ENCODE peak calls at places on chromosomes 13 and 19, in five cellular contexts. One of them, this sample, is unnamed.

GRCh38 chr19:46913852-46914430 is 53.1 kb downstream of the ARHGAP35 start:
- DNase-seq in activated CD8-positive, alpha-beta T cell treated with anti-CD3 and anti-CD28 coated beads for 36 hours: no peak
- DNase-seq in left ventricle myocardium inferior: no peak
- DNase-seq in psoas muscle: no peak
- DNase-seq in HFFc6: peak; percentile 71
- DNase-seq in this sample: no peak

GRCh38 chr13:74061939-74062595 is 72.1 kb downstream of the KLF12 start:
- DNase-seq in HFFc6: no peak
- DNase-seq in psoas muscle: no peak
- DNase-seq in activated CD8-positive, alpha-beta T cell treated with anti-CD3 and anti-CD28 coated beads for 36 hours: peak; percentile 43
- DNase-seq in left ventricle myocardium inferior: no peak
- DNase-seq in this sample: no peak

GRCh38 chr13:22482496-22483000 is 698.2 kb upstream of the SGCG start:
- DNase-seq in left ventricle myocardium inferior: no peak
- DNase-seq in psoas muscle: no peak
- DNase-seq in activated CD8-positive, alpha-beta T cell treated with anti-CD3 and anti-CD28 coated beads for 36 hours: no peak
- DNase-seq in HFFc6: no peak
- DNase-seq in this sample: no peak

GRCh38 chr13:73956101-73956500 is 178.1 kb downstream of the KLF12 start:
- DNase-seq in psoas muscle: no peak
- DNase-seq in activated CD8-positive, alpha-beta T cell treated with anti-CD3 and anti-CD28 coated beads for 36 hours: no peak
- DNase-seq in left ventricle myocardium inferior: no peak
- DNase-seq in HFFc6: no peak
- DNase-seq in this sample: no peak

GRCh38 chr19:10155834-10156233 is 36.1 kb upstream of the EIF3G start:
- DNase-seq in activated CD8-positive, alpha-beta T cell treated with anti-CD3 and anti-CD28 coated beads for 36 hours: no peak
- DNase-seq in psoas muscle: no peak
- DNase-seq in left ventricle myocardium inferior: no peak
- DNase-seq in HFFc6: no peak
- DNase-seq in this sample: peak; percentile 43

GRCh38 chr13:60448907-60449510 is 52.0 kb downstream of the TDRD3 start:
- DNase-seq in left ventricle myocardium inferior: no peak
- DNase-seq in HFFc6: peak; percentile 53
- DNase-seq in activated CD8-positive, alpha-beta T cell treated with anti-CD3 and anti-CD28 coated beads for 36 hours: peak; percentile 12
- DNase-seq in psoas muscle: no peak
- DNase-seq in this sample: peak; percentile 64

GRCh38 chr13:33740134-33740538 is 77.8 kb upstream of the RFC3 start:
- DNase-seq in activated CD8-positive, alpha-beta T cell treated with anti-CD3 and anti-CD28 coated beads for 36 hours: no peak
- DNase-seq in psoas muscle: no peak
- DNase-seq in HFFc6: peak; percentile 53
- DNase-seq in left ventricle myocardium inferior: no peak
- DNase-seq in this sample: peak; percentile 32

GRCh38 chr19:38989066-38989605 is 13.6 kb upstream of the FBXO17 start:
- DNase-seq in left ventricle myocardium inferior: no peak
- DNase-seq in HFFc6: no peak
- DNase-seq in activated CD8-positive, alpha-beta T cell treated with anti-CD3 and anti-CD28 coated beads for 36 hours: no peak
- DNase-seq in psoas muscle: no peak
- DNase-seq in this sample: no peak

GRCh38 chr13:98349731-98350305 is 172.7 kb upstream of the RNF113B start:
- DNase-seq in activated CD8-positive, alpha-beta T cell treated with anti-CD3 and anti-CD28 coated beads for 36 hours: peak; percentile 6
- DNase-seq in HFFc6: no peak
- DNase-seq in psoas muscle: no peak
- DNase-seq in left ventricle myocardium inferior: no peak
- DNase-seq in this sample: no peak

GRCh38 chr19:35733180-35734125 is 8.8 kb downstream of the IGFLR1 start:
- DNase-seq in left ventricle myocardium inferior: no peak
- DNase-seq in psoas muscle: no peak
- DNase-seq in activated CD8-positive, alpha-beta T cell treated with anti-CD3 and anti-CD28 coated beads for 36 hours: no peak
- DNase-seq in HFFc6: no peak
- DNase-seq in this sample: no peak

GRCh38 chr19:13574933-13575332 is 68.7 kb upstream of the CACNA1A start:
- DNase-seq in left ventricle myocardium inferior: no peak
- DNase-seq in activated CD8-positive, alpha-beta T cell treated with anti-CD3 and anti-CD28 coated beads for 36 hours: no peak
- DNase-seq in HFFc6: peak; percentile 7
- DNase-seq in psoas muscle: no peak
- DNase-seq in this sample: no peak
- TF ChIP-seq CTCF in left ventricle myocardium inferior: peak; percentile 18
- TF ChIP-seq CTCF in activated CD8-positive, alpha-beta T cell treated with anti-CD3 and anti-CD28 coated beads for 36 hours: no peak
- TF ChIP-seq CTCF in HFFc6: peak; percentile 77
- TF ChIP-seq CTCF in psoas muscle: no peak
- TF ChIP-seq CTCF in this sample: no peak

DNA sequence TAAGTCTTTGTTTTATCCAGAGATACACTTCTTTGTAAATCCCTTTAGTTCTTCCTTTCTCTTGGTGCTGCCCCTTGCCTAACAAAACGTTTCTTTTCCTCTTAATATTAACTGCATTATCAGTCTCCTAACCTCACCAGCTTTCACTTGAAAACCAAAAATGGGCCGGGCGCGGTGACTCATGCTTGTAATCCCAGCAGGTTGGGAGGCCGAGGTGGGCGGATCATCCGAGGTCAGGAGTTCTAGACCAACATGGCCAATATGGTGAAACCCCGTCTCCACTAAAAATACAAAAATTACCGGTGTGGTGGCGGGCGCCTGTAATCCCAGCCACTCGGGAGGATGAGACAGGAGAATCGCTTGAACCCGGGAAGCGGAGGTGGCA is 329.8 kb upstream of the MIR17HG start:
- DNase-seq in psoas muscle: no peak
- DNase-seq in left ventricle myocardium inferior: peak; percentile 13
- DNase-seq in HFFc6: no peak
- DNase-seq in activated CD8-positive, alpha-beta T cell treated with anti-CD3 and anti-CD28 coated beads for 36 hours: no peak
- DNase-seq in this sample: peak; percentile 25
- TF ChIP-seq CTCF in psoas muscle: no peak
- TF ChIP-seq CTCF in left ventricle myocardium inferior: no peak
- TF ChIP-seq CTCF in HFFc6: no peak
- TF ChIP-seq CTCF in activated CD8-positive, alpha-beta T cell treated with anti-CD3 and anti-CD28 coated beads for 36 hours: no peak
- TF ChIP-seq CTCF in this sample: no peak

DNA sequence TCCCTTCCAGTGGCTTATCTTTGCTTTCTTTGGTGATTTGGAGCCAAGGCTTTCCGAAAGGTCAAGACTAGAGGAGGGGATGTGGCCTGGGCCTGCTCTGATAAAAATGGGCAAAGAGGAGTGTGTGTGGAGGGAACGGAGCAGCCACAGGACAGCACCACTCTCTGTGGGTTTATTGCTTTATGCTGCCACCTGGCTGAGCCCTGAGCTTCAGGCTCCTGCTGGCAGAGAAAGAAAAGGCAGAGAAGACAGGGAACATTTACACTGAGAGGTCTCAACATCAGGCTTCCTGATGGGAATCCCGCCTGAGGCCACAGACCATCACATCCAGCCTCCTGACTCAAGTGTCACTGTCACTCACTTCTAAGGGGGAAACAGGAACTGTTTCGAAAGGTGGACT is 9.2 kb upstream of the GSX1 start:
- DNase-seq in activated CD8-positive, alpha-beta T cell treated with anti-CD3 and anti-CD28 coated beads for 36 hours: no peak
- DNase-seq in left ventricle myocardium inferior: no peak
- DNase-seq in psoas muscle: no peak
- DNase-seq in HFFc6: peak; percentile 13
- DNase-seq in this sample: peak; percentile 45
- TF ChIP-seq CTCF in activated CD8-positive, alpha-beta T cell treated with anti-CD3 and anti-CD28 coated beads for 36 hours: no peak
- TF ChIP-seq CTCF in left ventricle myocardium inferior: peak; percentile 60
- TF ChIP-seq CTCF in psoas muscle: peak; percentile 4
- TF ChIP-seq CTCF in HFFc6: peak; percentile 43
- TF ChIP-seq CTCF in this sample: peak; percentile 69

GRCh38 chr13:101489635-101490034 is 37.2 kb downstream of the ITGBL1 start:
- DNase-seq in activated CD8-positive, alpha-beta T cell treated with anti-CD3 and anti-CD28 coated beads for 36 hours: no peak
- DNase-seq in psoas muscle: no peak
- DNase-seq in HFFc6: peak; percentile 77
- DNase-seq in left ventricle myocardium inferior: no peak
- DNase-seq in this sample: no peak
- TF ChIP-seq CTCF in activated CD8-positive, alpha-beta T cell treated with anti-CD3 and anti-CD28 coated beads for 36 hours: no peak
- TF ChIP-seq CTCF in psoas muscle: no peak
- TF ChIP-seq CTCF in HFFc6: no peak
- TF ChIP-seq CTCF in left ventricle myocardium inferior: no peak
- TF ChIP-seq CTCF in this sample: no peak

GRCh38 chr13:27869436-27870090 is 50.2 kb upstream of the PDX1 start:
- DNase-seq in psoas muscle: no peak
- DNase-seq in activated CD8-positive, alpha-beta T cell treated with anti-CD3 and anti-CD28 coated beads for 36 hours: no peak
- DNase-seq in HFFc6: no peak
- DNase-seq in left ventricle myocardium inferior: no peak
- DNase-seq in this sample: no peak
- TF ChIP-seq CTCF in psoas muscle: no peak
- TF ChIP-seq CTCF in activated CD8-positive, alpha-beta T cell treated with anti-CD3 and anti-CD28 coated beads for 36 hours: peak; percentile 51
- TF ChIP-seq CTCF in HFFc6: peak; percentile 26
- TF ChIP-seq CTCF in left ventricle myocardium inferior: no peak
- TF ChIP-seq CTCF in this sample: no peak

GRCh38 chr19:45498411-45499195 is at the start of gene PPM1N:
- DNase-seq in activated CD8-positive, alpha-beta T cell treated with anti-CD3 and anti-CD28 coated beads for 36 hours: peak; percentile 76
- DNase-seq in psoas muscle: peak; percentile 66
- DNase-seq in HFFc6: no peak
- DNase-seq in left ventricle myocardium inferior: no peak
- DNase-seq in this sample: no peak
- TF ChIP-seq CTCF in activated CD8-positive, alpha-beta T cell treated with anti-CD3 and anti-CD28 coated beads for 36 hours: peak; percentile 56
- TF ChIP-seq CTCF in psoas muscle: no peak
- TF ChIP-seq CTCF in HFFc6: peak; percentile 28
- TF ChIP-seq CTCF in left ventricle myocardium inferior: no peak
- TF ChIP-seq CTCF in this sample: no peak

GRCh38 chr19:32287811-32288227 is 57.6 kb upstream of the ZNF507 start:
- DNase-seq in activated CD8-positive, alpha-beta T cell treated with anti-CD3 and anti-CD28 coated beads for 36 hours: peak; percentile 53
- DNase-seq in left ventricle myocardium inferior: peak; percentile 72
- DNase-seq in HFFc6: peak; percentile 36
- DNase-seq in psoas muscle: peak; percentile 84
- DNase-seq in this sample: peak; percentile 35
- TF ChIP-seq CTCF in activated CD8-positive, alpha-beta T cell treated with anti-CD3 and anti-CD28 coated beads for 36 hours: no peak
- TF ChIP-seq CTCF in left ventricle myocardium inferior: peak; percentile 62
- TF ChIP-seq CTCF in HFFc6: peak; percentile 69
- TF ChIP-seq CTCF in psoas muscle: peak; percentile 29
- TF ChIP-seq CTCF in this sample: peak; percentile 42

This sample was measured in epithelial cell of esophagus.